ENCODE peak calls at places on chromosomes 2 and 18, in eight cellular contexts. P is A549; N is hepatocyte; S is left ventricle myocardium inferior; F is CD8-positive, alpha-beta T cell; H is WERI-Rb-1; D is neuronal stem cell; C is brain microvascular endothelial cell. G is an unnamed sample.
A peak's percentile ranks its signal among the peaks of the same experiment; 100 is the strongest.

GRCh38 chr2:189014426-189015138 is 40.4 kb downstream of the COL3A1 start:
- DNase-seq in P (no peak), N (peak; percentile 28), S (no peak), F (no peak), H (no peak), D (no peak), C (no peak), G (no peak)

GRCh38 chr2:46331099-46331766 is 34.0 kb downstream of the EPAS1 start:
- DNase-seq in P (no peak), N (peak; percentile 49), S (no peak), F (no peak), H (no peak), D (no peak), C (no peak), G (no peak)

GRCh38 chr18:63953811-63954210 is 4.7 kb downstream of the HMSD start:
- DNase-seq in P (no peak), N (no peak), S (no peak), F (no peak), H (no peak), D (no peak), C (no peak), G (no peak)

GRCh38 chr2:229340086-229340760 is 69.1 kb upstream of the PID1 start:
- DNase-seq in P (no peak), N (no peak), S (no peak), F (no peak), H (no peak), D (no peak), C (no peak), G (no peak)

GRCh38 chr2:37896319-37896718 is 28.8 kb upstream of the RMDN2 start:
- DNase-seq in P (no peak), N (no peak), S (no peak), F (no peak), H (no peak), D (no peak), C (no peak), G (no peak)

GRCh38 chr2:53821810-53822209 is 35.0 kb downstream of the ERLEC1 start:
- DNase-seq in P (no peak), N (no peak), S (no peak), F (no peak), H (no peak), D (no peak), C (no peak), G (no peak)

GRCh38 chr18:6004683-6005082 is 109.4 kb upstream of the TMEM200C start:
- DNase-seq in P (no peak), N (no peak), S (no peak), F (no peak), H (no peak), D (no peak), C (no peak), G (no peak)

GRCh38 chr2:15941970-15942710 is 1.8 kb downstream of the MYCN start:
- DNase-seq in P (peak; percentile 31), N (peak; percentile 41), S (no peak), F (no peak), H (peak; percentile 82), D (peak; percentile 48), C (no peak), G (no peak)

GRCh38 chr2:230128943-230129342 is 60.2 kb upstream of the SLC16A14 start:
- DNase-seq in P (no peak), N (no peak), S (no peak), F (no peak), H (no peak), D (no peak), C (no peak), G (no peak)

GRCh38 chr18:80033181-80034067 is 810 bp upstream of the RBFA start:
- DNase-seq in P (peak; percentile 64), N (no peak), S (no peak), F (no peak), H (no peak), D (no peak), C (peak; percentile 83), G (no peak)

GRCh38 chr2:26011990-26012856 is 21.7 kb upstream of the RAB10 start:
- DNase-seq in P (peak; percentile 94), N (peak; percentile 90), S (peak; percentile 47), F (no peak), H (peak; percentile 88), D (peak; percentile 64), C (no peak), G (no peak)

GRCh38 chr2:147430408-147430807 is 414.4 kb upstream of the ACVR2A start:
- DNase-seq in P (no peak), N (no peak), S (no peak), F (no peak), H (no peak), D (no peak), C (no peak), G (no peak)

GRCh38 chr2:37324536-37324785 is 172 bp downstream of the PRKD3 start:
- DNase-seq in P (no peak), N (peak; percentile 93), S (peak; percentile 87), F (no peak), H (peak; percentile 89), D (peak; percentile 71), C (peak; percentile 60), G (peak; percentile 29)

GRCh38 chr2:231984992-231985391 is 23.5 kb downstream of the DIS3L2 start:
- DNase-seq in P (no peak), N (no peak), S (no peak), F (no peak), H (no peak), D (no peak), C (no peak), G (no peak)

GRCh38 chr2:231987088-231987788 is 25.7 kb downstream of the DIS3L2 start:
- DNase-seq in P (no peak), N (no peak), S (no peak), F (no peak), H (no peak), D (no peak), C (no peak), G (no peak)

GRCh38 chr2:231985823-231986261 is 24.3 kb downstream of the DIS3L2 start:
- DNase-seq in P (no peak), N (no peak), S (no peak), F (no peak), H (no peak), D (no peak), C (no peak), G (no peak)

GRCh38 chr2:231991664-231992063 is 30.2 kb downstream of the DIS3L2 start:
- DNase-seq in P (no peak), N (no peak), S (no peak), F (no peak), H (no peak), D (no peak), C (no peak), G (no peak)

DNA sequence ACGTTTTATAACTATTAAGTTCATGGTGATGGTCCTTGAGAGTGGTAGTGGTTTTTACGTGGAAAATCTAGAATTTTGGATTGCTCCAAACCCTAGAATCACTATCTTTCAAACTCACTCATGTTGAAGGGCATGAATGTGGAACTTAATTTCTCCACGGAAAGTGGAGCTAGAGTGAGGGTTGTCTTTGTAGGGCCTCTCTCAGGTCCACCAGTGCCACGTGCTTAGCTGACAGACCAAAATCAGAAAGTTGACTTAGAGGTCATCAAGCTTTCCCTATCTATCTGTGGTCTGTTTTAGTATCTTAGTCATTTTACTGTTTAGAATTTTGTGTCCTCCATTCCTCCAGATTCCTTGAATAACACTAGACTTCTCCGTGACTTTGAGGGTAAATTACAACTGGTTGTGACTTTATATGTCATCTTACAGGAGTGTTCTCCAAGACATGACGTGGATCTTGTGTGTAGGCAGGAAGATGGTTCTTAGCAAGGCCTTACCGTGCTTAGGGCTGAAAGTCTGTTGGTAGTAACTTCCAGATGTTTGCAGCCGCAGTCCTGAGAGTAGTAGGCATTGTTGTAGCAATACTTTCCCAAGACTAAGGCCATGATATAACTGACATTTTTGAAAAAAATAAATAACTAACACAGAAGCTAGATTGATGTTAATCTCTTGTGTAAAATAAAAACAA is 26.8 kb downstream of the DIS3L2 start:
- DNase-seq in P (no peak), N (no peak), S (no peak), F (no peak), H (no peak), D (no peak), C (no peak), G (no peak)
- H3K4me3 ChIP-seq in P (no peak overlapping the region), N (no peak overlapping the region), S (no peak overlapping the region), F (no peak overlapping the region), H (no peak overlapping the region), D (no peak overlapping the region), C (no peak overlapping the region), G (no peak overlapping the region)

DNA sequence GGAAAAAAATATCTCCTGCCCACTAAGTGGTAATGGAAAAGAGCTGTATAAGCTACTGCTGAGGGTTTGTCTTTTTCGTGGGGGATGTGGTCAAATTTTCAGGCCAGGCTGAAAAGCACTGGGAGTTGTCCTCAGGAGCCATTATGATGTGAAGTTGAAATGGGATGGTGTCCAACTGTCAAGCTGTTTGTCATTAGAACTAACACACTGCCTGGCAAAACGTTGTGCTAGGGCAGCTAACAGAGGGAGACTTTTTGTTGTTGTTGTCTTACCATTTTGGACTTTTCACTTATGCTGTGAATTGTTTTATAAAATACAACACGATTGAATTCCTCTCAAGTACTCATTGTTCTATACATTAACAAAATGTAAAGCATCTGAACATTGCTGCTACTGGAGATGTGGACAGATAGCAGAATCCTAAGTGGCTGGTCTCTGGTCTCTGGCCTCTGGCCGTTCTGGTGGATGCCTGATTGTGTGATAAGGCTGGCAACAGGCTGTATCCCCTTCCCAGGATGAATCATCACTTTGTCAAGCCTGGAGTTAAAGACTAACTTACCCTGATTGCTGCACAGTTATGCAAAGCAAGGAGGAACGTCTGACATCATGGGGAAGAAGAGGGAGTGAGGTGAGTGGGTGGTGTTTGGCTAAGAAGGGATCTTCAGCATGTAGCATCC is 2.3 kb downstream of the MYO1B start:
- DNase-seq in P (peak; percentile 81), N (peak; percentile 84), S (no peak), F (no peak), H (no peak), D (no peak), C (peak; percentile 95), G (no peak)
- H3K4me3 ChIP-seq in P (peak overlapping the region; percentile 94), N (no peak overlapping the region), S (peak overlapping the region; percentile 92), F (no peak overlapping the region), H (no peak overlapping the region), D (peak overlapping the region; percentile 98), C (peak overlapping the region; percentile 81), G (no peak overlapping the region)

GRCh38 chr2:61970807-61971556 is 65.5 kb downstream of the COMMD1 start:
- DNase-seq in P (no peak), N (no peak), S (no peak), F (no peak), H (no peak), D (no peak), C (no peak), G (no peak)
- H3K4me3 ChIP-seq in P (no peak overlapping the region), N (no peak overlapping the region), S (peak overlapping the region; percentile 45), F (no peak overlapping the region), H (no peak overlapping the region), D (no peak overlapping the region), C (no peak overlapping the region), G (no peak overlapping the region)

DNA sequence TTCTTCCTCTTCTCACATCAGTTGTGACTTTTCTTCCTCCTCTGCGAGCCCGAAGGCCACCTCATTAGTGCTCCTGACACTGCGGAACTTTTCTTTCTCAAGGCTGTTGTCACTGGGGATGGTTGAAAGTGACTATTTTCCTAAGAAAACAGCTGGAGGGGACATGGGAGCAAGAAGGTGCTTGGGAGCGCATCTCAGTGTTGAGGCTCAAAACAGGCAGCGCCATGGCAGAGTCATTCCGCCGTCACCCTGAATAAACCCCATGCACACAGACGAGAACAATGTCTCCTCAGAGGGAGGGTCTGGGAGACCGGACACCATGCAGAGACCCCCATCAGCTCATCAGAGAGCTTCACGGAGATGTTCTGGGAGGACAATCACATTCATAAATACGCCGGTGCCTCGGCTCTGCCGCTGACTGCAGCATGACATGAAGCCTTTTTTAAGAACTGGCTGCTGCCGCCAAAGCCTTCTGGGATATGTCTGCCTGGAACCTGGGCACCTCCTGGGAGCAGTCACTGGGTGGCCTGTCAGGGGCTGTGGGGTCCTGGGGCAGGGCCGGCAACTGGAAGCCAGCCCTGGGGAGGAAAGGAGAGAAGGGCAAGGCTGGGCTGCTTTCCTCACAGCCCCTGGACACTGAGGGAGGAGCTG is 19.2 kb downstream of the ATOH8 start:
- DNase-seq in P (no peak), N (no peak), S (peak; percentile 63), F (no peak), H (no peak), D (no peak), C (no peak), G (no peak)
- H3K4me3 ChIP-seq in P (peak overlapping the region; percentile 1), N (no peak overlapping the region), S (peak overlapping the region; percentile 53), F (no peak overlapping the region), H (no peak overlapping the region), D (no peak overlapping the region), C (peak overlapping the region; percentile 34), G (no peak overlapping the region)

G was measured in Jurkat, Clone E6-1.